ENCODE peak calls at places on chromosome 2, in seven cellular contexts. A, K, M, H, N, O and T are unnamed samples.

GRCh38 chr2:181117176-181117925 is 136.9 kb downstream of the UBE2E3 start:
- DNase-seq in A (no peak), K (no peak), M (no peak), H (no peak), N (no peak), O (no peak), T (no peak)

GRCh38 chr2:38093503-38093902 is 17.6 kb upstream of the CYP1B1 start:
- DNase-seq in A (no peak), K (no peak), M (no peak), H (no peak), N (no peak), O (peak; percentile 74), T (no peak)

GRCh38 chr2:31415421-31415820 is 879 bp upstream of the XDH start:
- DNase-seq in A (no peak), K (no peak), M (peak; percentile 33), H (peak; percentile 72), N (no peak), O (no peak), T (no peak)

GRCh38 chr2:209495855-209496585 is 72.2 kb downstream of the MAP2 start:
- DNase-seq in A (peak; percentile 88), K (no peak), M (peak; percentile 88), H (peak; percentile 91), N (peak; percentile 44), O (peak; percentile 98), T (peak; percentile 99)

GRCh38 chr2:135948642-135949355 is 36.6 kb downstream of the DARS1 start:
- DNase-seq in A (peak; percentile 83), K (no peak), M (peak; percentile 74), H (peak; percentile 21), N (no peak), O (peak; percentile 37), T (peak; percentile 66)

GRCh38 chr2:119469661-119470297 is 38.1 kb downstream of the TMEM37 start:
- DNase-seq in A (no peak), K (no peak), M (no peak), H (no peak), N (no peak), O (no peak), T (no peak)

GRCh38 chr2:73414651-73415050 is 29.0 kb downstream of the ALMS1 start:
- DNase-seq in A (no peak), K (no peak), M (no peak), H (no peak), N (no peak), O (peak; percentile 61), T (peak; percentile 35)

GRCh38 chr2:172358784-172359556 is 68.4 kb upstream of the ITGA6 start:
- DNase-seq in A (no peak), K (no peak), M (no peak), H (no peak), N (no peak), O (peak; percentile 19), T (no peak)

GRCh38 chr2:73283545-73284295 is 558 bp downstream of the FBXO41 start:
- DNase-seq in A (no peak), K (no peak), M (no peak), H (no peak), N (no peak), O (no peak), T (no peak)

GRCh38 chr2:16664052-16664731 is 1.4 kb downstream of the CYRIA start:
- DNase-seq in A (no peak), K (no peak), M (peak; percentile 80), H (no peak), N (no peak), O (peak; percentile 79), T (peak; percentile 90)

GRCh38 chr2:111133603-111134002 is 12.9 kb downstream of the BCL2L11 start:
- DNase-seq in A (no peak), K (no peak), M (peak; percentile 11), H (no peak), N (no peak), O (no peak), T (no peak)

GRCh38 chr2:47083485-47083884 is 71.6 kb downstream of the STPG4 start:
- DNase-seq in A (no peak), K (no peak), M (no peak), H (no peak), N (no peak), O (no peak), T (no peak)

GRCh38 chr2:204046145-204046544 is 109.6 kb downstream of the ICOS start:
- DNase-seq in A (no peak), K (no peak), M (no peak), H (no peak), N (no peak), O (no peak), T (no peak)

GRCh38 chr2:75174519-75174918 is 24.8 kb downstream of the TACR1 start:
- DNase-seq in A (no peak), K (no peak), M (no peak), H (no peak), N (no peak), O (no peak), T (no peak)
- TF ChIP-seq CTCF in A (no peak), K (no peak), M (no peak), H (no peak), N (no peak), O (no peak), T (no peak)

DNA sequence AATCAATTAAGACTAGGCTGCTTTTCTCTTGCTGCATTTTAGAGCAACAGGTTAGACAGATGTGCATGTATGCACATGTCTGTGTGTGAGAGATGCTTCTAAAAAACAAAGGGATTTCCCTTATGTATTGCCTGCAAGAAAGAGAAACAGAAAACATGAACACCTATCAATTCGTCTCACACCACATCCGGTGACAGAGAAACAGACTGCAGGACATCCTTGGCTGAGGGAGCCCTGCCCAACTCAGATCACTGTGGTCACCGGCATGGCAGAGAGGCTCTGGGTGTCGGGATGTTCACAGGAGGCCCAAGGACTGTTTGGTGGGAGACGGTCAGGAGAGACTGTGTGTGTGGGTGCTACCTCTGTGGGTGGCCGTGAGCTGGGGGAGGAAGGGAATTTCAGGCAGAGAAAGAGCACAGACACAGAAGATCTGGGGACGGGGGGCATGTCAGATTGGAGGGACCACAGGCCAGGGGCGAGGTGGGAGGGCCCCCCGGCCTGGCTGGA is 24.9 kb downstream of the FHL2 start:
- DNase-seq in A (no peak), K (no peak), M (no peak), H (no peak), N (no peak), O (no peak), T (no peak)
- H3K4me3 ChIP-seq in A (no peak overlapping the region), K (no peak overlapping the region), M (no peak overlapping the region), H (no peak overlapping the region), N (no peak overlapping the region), O (no peak overlapping the region), T (no peak overlapping the region)

DNA sequence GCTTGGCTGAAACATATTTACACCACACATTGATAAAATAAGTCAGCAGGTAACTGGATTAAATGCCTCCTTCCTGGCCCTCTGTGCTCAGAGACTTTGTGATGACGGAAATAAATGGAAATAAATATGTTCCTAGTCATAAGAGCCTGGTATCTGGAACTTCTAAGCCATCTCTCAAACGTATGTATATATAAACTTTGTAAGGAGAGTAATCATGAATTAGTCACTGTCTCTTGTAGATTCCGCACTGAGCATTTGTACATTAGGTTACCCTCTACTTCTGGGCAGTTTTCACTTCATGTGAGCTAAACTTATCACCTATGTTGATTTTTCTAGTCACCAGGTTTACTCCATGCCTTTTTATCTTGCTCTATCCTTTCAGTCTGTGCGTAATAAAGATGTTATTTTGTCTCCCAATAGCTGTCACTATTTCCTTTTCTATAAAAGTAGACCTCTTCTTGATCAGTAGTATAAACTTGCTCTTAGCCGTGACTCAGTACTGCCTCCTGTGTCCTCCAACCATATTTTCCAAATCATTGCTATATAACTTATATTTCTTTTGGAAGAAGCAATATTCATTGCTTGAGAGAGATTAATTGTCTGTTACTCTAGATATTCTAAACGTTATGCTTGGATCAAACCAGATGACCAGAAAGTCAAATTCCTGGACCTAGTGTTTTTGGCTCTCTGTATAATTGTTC is 53.2 kb downstream of the FEZ2 start:
- DNase-seq in A (no peak), K (no peak), M (no peak), H (no peak), N (no peak), O (no peak), T (no peak)
- TF ChIP-seq CTCF in A (peak; percentile 15), K (peak; percentile 7), M (peak; percentile 37), H (peak; percentile 37), N (no peak), O (peak; percentile 26), T (peak; percentile 43)

GRCh38 chr2:174630097-174630496 is 32.5 kb upstream of the WIPF1 start:
- DNase-seq in A (no peak), K (no peak), M (peak; percentile 48), H (no peak), N (no peak), O (no peak), T (no peak)

GRCh38 chr2:174631009-174631981 is 33.7 kb upstream of the WIPF1 start:
- DNase-seq in A (no peak), K (no peak), M (peak; percentile 67), H (peak; percentile 76), N (no peak), O (peak; percentile 80), T (peak; percentile 86)

GRCh38 chr2:174627216-174627615 is 29.6 kb upstream of the WIPF1 start:
- DNase-seq in A (no peak), K (no peak), M (no peak), H (no peak), N (no peak), O (no peak), T (no peak)

GRCh38 chr2:174632847-174633620 is 35.4 kb upstream of the WIPF1 start:
- DNase-seq in A (no peak), K (no peak), M (peak; percentile 70), H (no peak), N (no peak), O (peak; percentile 43), T (peak; percentile 24)

GRCh38 chr2:174629514-174629913 is 31.9 kb upstream of the WIPF1 start:
- DNase-seq in A (no peak), K (no peak), M (no peak), H (no peak), N (no peak), O (no peak), T (no peak)
- H3K4me3 ChIP-seq in A (no peak overlapping the region), K (no peak overlapping the region), M (no peak overlapping the region), H (no peak overlapping the region), N (no peak overlapping the region), O (no peak overlapping the region), T (no peak overlapping the region)

GRCh38 chr2:217880490-217880889 is 122.3 kb downstream of the TNS1 start:
- DNase-seq in A (no peak), K (no peak), M (no peak), H (no peak), N (no peak), O (no peak), T (no peak)
- TF ChIP-seq CTCF in A (no peak), K (peak; percentile 32), M (no peak), H (peak; percentile 1), N (no peak), O (peak; percentile 14), T (peak; percentile 11)

DNA sequence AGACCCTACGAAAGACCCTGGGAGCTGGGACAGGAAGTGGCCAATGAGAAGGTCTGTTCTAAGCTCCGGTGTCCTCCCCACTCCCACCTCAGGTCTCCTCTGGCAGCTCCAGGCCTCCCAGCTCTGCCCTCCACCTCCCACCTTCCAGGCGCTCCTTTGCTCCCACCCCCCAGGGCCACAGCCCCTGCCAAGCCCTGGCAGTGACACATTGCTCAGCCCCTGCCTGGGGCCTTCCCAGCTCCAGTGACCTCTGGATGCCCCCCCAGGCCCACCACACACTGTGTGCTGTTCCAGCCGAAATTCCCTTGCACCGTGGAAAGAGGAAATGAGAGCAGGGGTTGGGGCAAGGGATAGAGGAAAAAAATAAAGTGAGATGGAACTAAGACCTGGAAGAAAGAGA is 289.6 kb downstream of the CYP26B1 start:
- DNase-seq in A (no peak), K (no peak), M (no peak), H (no peak), N (no peak), O (no peak), T (no peak)
- H3K4me3 ChIP-seq in A (no peak overlapping the region), K (no peak overlapping the region), M (no peak overlapping the region), H (no peak overlapping the region), N (no peak overlapping the region), O (no peak overlapping the region), T (no peak overlapping the region)

GRCh38 chr2:158922610-158923009 is 45.8 kb upstream of the TANC1 start:
- DNase-seq in A (no peak), K (no peak), M (no peak), H (no peak), N (no peak), O (peak; percentile 21), T (peak; percentile 9)
- TF ChIP-seq CTCF in A (no peak), K (no peak), M (no peak), H (peak; percentile 5), N (no peak), O (no peak), T (no peak)